ENCODE peak calls at places on chromosomes 13 and 19, in seven cellular contexts. One of them, this sample, is unnamed.
A peak's percentile ranks its signal among the peaks of the same experiment; 100 is the strongest.

GRCh38 chr19:3932931-3933810 is at the start of gene NMRK2:
- DNase-seq in GM12891: no peak
- DNase-seq in GM12878: no peak
- DNase-seq in H1: peak; percentile 79
- DNase-seq in K562: peak; percentile 36
- DNase-seq in SK-N-SH: peak; percentile 65
- DNase-seq in HepG2: no peak
- DNase-seq in this sample: no peak

GRCh38 chr19:5397804-5398692 is 57.2 kb upstream of the ZNRF4 start:
- DNase-seq in GM12891: peak; percentile 33
- DNase-seq in HepG2: peak; percentile 16
- DNase-seq in K562: peak; percentile 72
- DNase-seq in GM12878: no peak
- DNase-seq in H1: peak; percentile 13
- DNase-seq in SK-N-SH: peak; percentile 81
- DNase-seq in this sample: no peak

GRCh38 chr19:41321600-41322270 is 11.8 kb downstream of the CCDC97 start:
- DNase-seq in SK-N-SH: peak; percentile 90
- DNase-seq in GM12891: no peak
- DNase-seq in H1: peak; percentile 70
- DNase-seq in GM12878: no peak
- DNase-seq in HepG2: peak; percentile 82
- DNase-seq in K562: peak; percentile 65
- DNase-seq in this sample: no peak

GRCh38 chr13:97856001-97856675 is 97.3 kb upstream of the IPO5 start:
- DNase-seq in H1: no peak
- DNase-seq in K562: no peak
- DNase-seq in GM12878: no peak
- DNase-seq in GM12891: no peak
- DNase-seq in HepG2: no peak
- DNase-seq in SK-N-SH: peak; percentile 46
- DNase-seq in this sample: no peak

GRCh38 chr13:28408235-28408848 is 86.6 kb downstream of the FLT1 start:
- DNase-seq in H1: no peak
- DNase-seq in SK-N-SH: no peak
- DNase-seq in GM12878: no peak
- DNase-seq in HepG2: no peak
- DNase-seq in GM12891: no peak
- DNase-seq in K562: peak; percentile 83
- DNase-seq in this sample: no peak

GRCh38 chr19:13796301-13797057 is 1.2 kb downstream of the ZSWIM4 start:
- DNase-seq in H1: no peak
- DNase-seq in SK-N-SH: peak; percentile 43
- DNase-seq in K562: peak; percentile 8
- DNase-seq in GM12891: no peak
- DNase-seq in GM12878: no peak
- DNase-seq in HepG2: peak; percentile 23
- DNase-seq in this sample: no peak

GRCh38 chr19:5707576-5708575 is 12.1 kb downstream of the LONP1 start:
- DNase-seq in GM12891: peak; percentile 30
- DNase-seq in GM12878: no peak
- DNase-seq in H1: no peak
- DNase-seq in K562: peak; percentile 29
- DNase-seq in HepG2: no peak
- DNase-seq in SK-N-SH: peak; percentile 33
- DNase-seq in this sample: no peak

GRCh38 chr13:46405457-46405856 is 18.4 kb upstream of the RUBCNL start:
- DNase-seq in GM12891: no peak
- DNase-seq in H1: no peak
- DNase-seq in HepG2: no peak
- DNase-seq in GM12878: no peak
- DNase-seq in K562: no peak
- DNase-seq in SK-N-SH: no peak
- DNase-seq in this sample: no peak

GRCh38 chr19:35165200-35166058 is 10.9 kb downstream of the FXYD5 start:
- DNase-seq in HepG2: no peak
- DNase-seq in SK-N-SH: no peak
- DNase-seq in H1: no peak
- DNase-seq in GM12891: no peak
- DNase-seq in K562: no peak
- DNase-seq in GM12878: no peak
- DNase-seq in this sample: no peak

GRCh38 chr19:40331052-40331451 is 17.1 kb downstream of the C19orf47 start:
- DNase-seq in SK-N-SH: no peak
- DNase-seq in GM12878: no peak
- DNase-seq in GM12891: no peak
- DNase-seq in HepG2: no peak
- DNase-seq in H1: no peak
- DNase-seq in K562: no peak
- DNase-seq in this sample: no peak

GRCh38 chr13:112107289-112107688 is 40.3 kb downstream of the SOX1 start:
- DNase-seq in H1: no peak
- DNase-seq in GM12891: no peak
- DNase-seq in K562: no peak
- DNase-seq in GM12878: no peak
- DNase-seq in SK-N-SH: no peak
- DNase-seq in HepG2: no peak
- DNase-seq in this sample: no peak

GRCh38 chr19:15315101-15315500 is 17.2 kb downstream of the BRD4 start:
- DNase-seq in K562: no peak
- DNase-seq in GM12891: no peak
- DNase-seq in GM12878: no peak
- DNase-seq in SK-N-SH: no peak
- DNase-seq in HepG2: no peak
- DNase-seq in H1: no peak
- DNase-seq in this sample: no peak

GRCh38 chr19:41997121-41997850 is 3.3 kb upstream of the ATP1A3 start:
- DNase-seq in SK-N-SH: peak; percentile 62
- DNase-seq in GM12891: peak; percentile 62
- DNase-seq in HepG2: no peak
- DNase-seq in H1: no peak
- DNase-seq in GM12878: no peak
- DNase-seq in K562: peak; percentile 80
- DNase-seq in this sample: peak; percentile 63

GRCh38 chr19:13890136-13890535 is 13.2 kb downstream of the NANOS3 start:
- DNase-seq in SK-N-SH: no peak
- DNase-seq in GM12891: no peak
- DNase-seq in K562: no peak
- DNase-seq in H1: no peak
- DNase-seq in GM12878: no peak
- DNase-seq in HepG2: no peak
- DNase-seq in this sample: no peak

GRCh38 chr13:64778002-64778401 is 2452.1 kb downstream of the PCDH9 start:
- DNase-seq in GM12878: no peak
- DNase-seq in H1: no peak
- DNase-seq in K562: no peak
- DNase-seq in SK-N-SH: no peak
- DNase-seq in HepG2: no peak
- DNase-seq in GM12891: no peak
- DNase-seq in this sample: no peak

GRCh38 chr19:16002380-16002779 is 53.6 kb downstream of the OR10H4 start:
- DNase-seq in SK-N-SH: no peak
- DNase-seq in K562: no peak
- DNase-seq in GM12891: no peak
- DNase-seq in H1: no peak
- DNase-seq in HepG2: no peak
- DNase-seq in GM12878: no peak
- DNase-seq in this sample: no peak

GRCh38 chr19:2064788-2065524 is 13.9 kb upstream of the MKNK2 start:
- DNase-seq in SK-N-SH: no peak
- DNase-seq in H1: no peak
- DNase-seq in GM12891: no peak
- DNase-seq in HepG2: no peak
- DNase-seq in K562: no peak
- DNase-seq in GM12878: no peak
- DNase-seq in this sample: no peak

GRCh38 chr13:112873851-112874750 is 94.9 kb upstream of the MCF2L start:
- DNase-seq in H1: peak; percentile 33
- DNase-seq in HepG2: peak; percentile 67
- DNase-seq in GM12878: no peak
- DNase-seq in GM12891: peak; percentile 91
- DNase-seq in K562: peak; percentile 73
- DNase-seq in SK-N-SH: peak; percentile 93
- DNase-seq in this sample: peak; percentile 90

GRCh38 chr19:17406039-17406886 is 833 bp upstream of the BST2 start:
- DNase-seq in K562: peak; percentile 41
- DNase-seq in GM12891: no peak
- DNase-seq in H1: no peak
- DNase-seq in HepG2: no peak
- DNase-seq in GM12878: no peak
- DNase-seq in SK-N-SH: peak; percentile 10
- DNase-seq in this sample: peak; percentile 57

GRCh38 chr13:82878536-82878935 is 1003.7 kb downstream of the SLITRK1 start:
- DNase-seq in H1: no peak
- DNase-seq in GM12891: no peak
- DNase-seq in K562: no peak
- DNase-seq in HepG2: no peak
- DNase-seq in GM12878: no peak
- DNase-seq in SK-N-SH: no peak
- DNase-seq in this sample: no peak

GRCh38 chr13:113612626-113613025 is 28.1 kb downstream of the TFDP1 start:
- DNase-seq in SK-N-SH: no peak
- DNase-seq in H1: no peak
- DNase-seq in GM12891: no peak
- DNase-seq in K562: no peak
- DNase-seq in GM12878: no peak
- DNase-seq in HepG2: no peak
- DNase-seq in this sample: no peak

GRCh38 chr19:54178581-54179261 is 5.8 kb upstream of the TMC4 start:
- DNase-seq in GM12878: no peak
- DNase-seq in H1: no peak
- DNase-seq in HepG2: no peak
- DNase-seq in K562: no peak
- DNase-seq in SK-N-SH: peak; percentile 72
- DNase-seq in GM12891: no peak
- DNase-seq in this sample: no peak

GRCh38 chr19:34109596-34109995 is 62.7 kb upstream of the LSM14A start:
- DNase-seq in HepG2: no peak
- DNase-seq in SK-N-SH: no peak
- DNase-seq in H1: no peak
- DNase-seq in GM12891: no peak
- DNase-seq in K562: no peak
- DNase-seq in GM12878: no peak
- DNase-seq in this sample: no peak

GRCh38 chr19:31256601-31256990 is 92.6 kb downstream of the TSHZ3 start:
- DNase-seq in K562: no peak
- DNase-seq in H1: no peak
- DNase-seq in GM12878: no peak
- DNase-seq in HepG2: no peak
- DNase-seq in GM12891: no peak
- DNase-seq in SK-N-SH: no peak
- DNase-seq in this sample: no peak

GRCh38 chr19:31254611-31255010 is 94.6 kb downstream of the TSHZ3 start:
- DNase-seq in SK-N-SH: no peak
- DNase-seq in H1: no peak
- DNase-seq in GM12878: no peak
- DNase-seq in GM12891: no peak
- DNase-seq in HepG2: no peak
- DNase-seq in K562: no peak
- DNase-seq in this sample: no peak

GRCh38 chr19:31255174-31255862 is 93.9 kb downstream of the TSHZ3 start:
- DNase-seq in SK-N-SH: no peak
- DNase-seq in GM12891: no peak
- DNase-seq in K562: no peak
- DNase-seq in HepG2: no peak
- DNase-seq in GM12878: no peak
- DNase-seq in H1: no peak
- DNase-seq in this sample: no peak

GRCh38 chr19:31257025-31257424 is 92.2 kb downstream of the TSHZ3 start:
- DNase-seq in SK-N-SH: no peak
- DNase-seq in GM12878: no peak
- DNase-seq in HepG2: no peak
- DNase-seq in K562: no peak
- DNase-seq in H1: no peak
- DNase-seq in GM12891: no peak
- DNase-seq in this sample: no peak

GRCh38 chr19:31255863-31256600 is 93.2 kb downstream of the TSHZ3 start:
- DNase-seq in H1: no peak
- DNase-seq in HepG2: no peak
- DNase-seq in GM12878: no peak
- DNase-seq in GM12891: no peak
- DNase-seq in K562: no peak
- DNase-seq in SK-N-SH: no peak
- DNase-seq in this sample: no peak
- TF ChIP-seq TAF1 in H1: no peak
- TF ChIP-seq TAF1 in HepG2: no peak
- TF ChIP-seq TAF1 in GM12878: no peak
- TF ChIP-seq TAF1 in GM12891: no peak
- TF ChIP-seq TAF1 in K562: no peak
- TF ChIP-seq TAF1 in SK-N-SH: no peak
- TF ChIP-seq TAF1 in this sample: no peak

GRCh38 chr13:52459668-52460067 is 4.4 kb downstream of the CKAP2 start:
- DNase-seq in H1: no peak
- DNase-seq in K562: no peak
- DNase-seq in HepG2: no peak
- DNase-seq in GM12891: no peak
- DNase-seq in SK-N-SH: no peak
- DNase-seq in GM12878: no peak
- DNase-seq in this sample: no peak
- TF ChIP-seq TAF1 in H1: no peak
- TF ChIP-seq TAF1 in K562: no peak
- TF ChIP-seq TAF1 in HepG2: no peak
- TF ChIP-seq TAF1 in GM12891: no peak
- TF ChIP-seq TAF1 in SK-N-SH: no peak
- TF ChIP-seq TAF1 in GM12878: no peak
- TF ChIP-seq TAF1 in this sample: no peak

GRCh38 chr19:48475369-48476068 is 6.3 kb downstream of the CYTH2 start:
- DNase-seq in GM12891: no peak
- DNase-seq in H1: no peak
- DNase-seq in K562: no peak
- DNase-seq in GM12878: no peak
- DNase-seq in SK-N-SH: no peak
- DNase-seq in HepG2: no peak
- DNase-seq in this sample: no peak
- TF ChIP-seq TAF1 in GM12891: no peak
- TF ChIP-seq TAF1 in H1: no peak
- TF ChIP-seq TAF1 in K562: no peak
- TF ChIP-seq TAF1 in GM12878: no peak
- TF ChIP-seq TAF1 in SK-N-SH: no peak
- TF ChIP-seq TAF1 in HepG2: no peak
- TF ChIP-seq TAF1 in this sample: no peak

DNA sequence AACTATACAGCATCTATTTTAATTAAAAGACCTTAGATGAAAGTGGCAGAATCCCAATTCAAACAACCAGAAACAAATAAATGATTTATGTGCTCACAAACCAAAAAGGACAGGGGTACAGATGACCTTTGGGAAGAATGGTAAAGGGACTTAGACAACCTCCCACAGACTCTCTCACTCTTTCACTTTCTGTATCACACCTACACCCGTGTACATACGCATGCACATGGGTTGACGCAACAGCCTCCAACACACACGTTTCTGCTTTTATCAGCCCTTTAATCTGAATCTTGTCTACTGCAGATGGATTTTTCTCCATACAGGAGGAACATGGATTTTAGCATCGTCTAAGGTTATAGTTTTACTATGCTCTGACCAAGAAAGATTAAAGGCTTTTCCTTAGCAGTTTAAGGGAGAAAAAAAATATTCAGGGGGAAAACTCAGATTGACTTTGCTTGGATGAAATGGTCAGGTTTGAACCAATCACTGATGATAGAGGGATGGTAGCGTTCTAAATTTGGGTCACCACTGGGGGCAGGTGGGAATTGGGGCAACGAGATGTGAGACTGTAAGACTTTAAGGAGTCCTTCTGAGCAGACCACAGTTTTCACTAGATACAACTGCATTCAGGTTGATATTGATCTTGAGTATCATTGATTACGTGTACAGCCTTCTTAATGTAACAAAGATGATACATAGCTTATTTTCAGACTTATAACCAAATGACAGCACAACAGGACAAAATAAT is 166.1 kb downstream of the ITGBL1 start:
- DNase-seq in K562: no peak
- DNase-seq in H1: no peak
- DNase-seq in SK-N-SH: no peak
- DNase-seq in GM12878: no peak
- DNase-seq in HepG2: no peak
- DNase-seq in GM12891: no peak
- DNase-seq in this sample: no peak
- TF ChIP-seq TAF1 in K562: no peak
- TF ChIP-seq TAF1 in H1: no peak
- TF ChIP-seq TAF1 in SK-N-SH: no peak
- TF ChIP-seq TAF1 in GM12878: no peak
- TF ChIP-seq TAF1 in HepG2: no peak
- TF ChIP-seq TAF1 in GM12891: no peak
- TF ChIP-seq TAF1 in this sample: no peak